ENCODE peak calls at places on chromosomes 2 and 18, in nine cellular contexts. U is neural progenitor cell, A is lower lobe of right lung, H is stomach, C is breast epithelium, X is GM23338, O is cardiac muscle cell, Y is hepatocyte, S is body of pancreas. J is an unnamed sample. For H3K4me1, the result is how much of the 10 kb centered on the place peaks cover.

GRCh38 chr2:84807063-84807485 is 73.8 kb downstream of the TRABD2A start:
- DNase-seq in U (no peak), A (peak), H (peak), C (no peak), X (no peak), O (peak), Y (peak), S (peak), J (peak)

GRCh38 chr2:52862801-52863200 is 904.8 kb upstream of the CHAC2 start:
- DNase-seq in U (no peak), A (no peak), H (no peak), C (no peak), X (no peak), O (no peak), Y (no peak), S (no peak), J (no peak)

GRCh38 chr18:46456691-46457090 is 200.3 kb downstream of the LOXHD1 start:
- DNase-seq in U (no peak), A (no peak), H (no peak), C (no peak), X (no peak), O (no peak), Y (no peak), S (no peak), J (no peak)

GRCh38 chr18:42072407-42072806 is 117.4 kb downstream of the PIK3C3 start:
- DNase-seq in U (no peak), A (no peak), H (no peak), C (no peak), X (peak), O (no peak), Y (no peak), S (no peak), J (no peak)

GRCh38 chr18:8847066-8847755 is 141.9 kb downstream of the MTCL1 start:
- DNase-seq in U (no peak), A (no peak), H (no peak), C (no peak), X (no peak), O (peak), Y (no peak), S (no peak), J (no peak)

GRCh38 chr18:62206593-62206992 is 19.5 kb downstream of the RELCH start:
- DNase-seq in U (no peak), A (no peak), H (no peak), C (no peak), X (no peak), O (no peak), Y (no peak), S (no peak), J (no peak)

GRCh38 chr2:174965992-174966789 is 39.0 kb downstream of the CHN1 start:
- DNase-seq in U (peak), A (no peak), H (no peak), C (no peak), X (no peak), O (peak), Y (no peak), S (no peak), J (no peak)

GRCh38 chr18:22613788-22614187 is 196.1 kb upstream of the CTAGE1 start:
- DNase-seq in U (no peak), A (no peak), H (no peak), C (no peak), X (no peak), O (peak), Y (no peak), S (no peak), J (no peak)

GRCh38 chr2:176911-177310 is 86.9 kb downstream of the SH3YL1 start:
- DNase-seq in U (no peak), A (no peak), H (no peak), C (no peak), X (no peak), O (no peak), Y (no peak), S (no peak), J (no peak)

GRCh38 chr2:3631161-3631850 is 26.7 kb upstream of the ALLC start:
- DNase-seq in U (no peak), A (no peak), H (peak), C (peak), X (no peak), O (no peak), Y (no peak), S (no peak), J (peak)

GRCh38 chr18:41917199-41917598 is 37.8 kb upstream of the PIK3C3 start:
- DNase-seq in U (no peak), A (no peak), H (no peak), C (no peak), X (peak), O (peak), Y (no peak), S (no peak), J (no peak)

GRCh38 chr18:44548291-44549221 is 132.1 kb upstream of the SETBP1 start:
- DNase-seq in U (no peak), A (no peak), H (no peak), C (no peak), X (no peak), O (peak), Y (no peak), S (no peak), J (peak)

GRCh38 chr2:3403587-3404334 is 24.3 kb downstream of the TRAPPC12 start:
- DNase-seq in U (no peak), A (no peak), H (no peak), C (no peak), X (no peak), O (no peak), Y (no peak), S (no peak), J (no peak)

GRCh38 chr2:127630409-127631183 is 15.4 kb upstream of the GPR17 start:
- DNase-seq in U (no peak), A (no peak), H (no peak), C (no peak), X (no peak), O (no peak), Y (no peak), S (no peak), J (no peak)

GRCh38 chr2:105712981-105713596 is 31.6 kb upstream of the NCK2 start:
- DNase-seq in U (no peak), A (no peak), H (no peak), C (no peak), X (no peak), O (peak), Y (peak), S (no peak), J (no peak)

GRCh38 chr2:75035444-75036353 is 77.3 kb downstream of the POLE4 start:
- DNase-seq in U (no peak), A (no peak), H (no peak), C (no peak), X (no peak), O (peak), Y (no peak), S (no peak), J (no peak)

GRCh38 chr2:96665083-96665569 is 22.6 kb downstream of the FER1L5 start:
- DNase-seq in U (no peak), A (peak), H (no peak), C (no peak), X (no peak), O (peak), Y (peak), S (peak), J (peak)

GRCh38 chr18:14914126-14914525 is 166.2 kb downstream of the ANKRD30B start:
- DNase-seq in U (no peak), A (no peak), H (no peak), C (no peak), X (no peak), O (no peak), Y (no peak), S (no peak), J (no peak)

GRCh38 chr18:58195278-58195721 is 151.3 kb downstream of the NEDD4L start:
- DNase-seq in U (peak), A (peak), H (peak), C (peak), X (peak), O (no peak), Y (peak), S (peak), J (peak)

GRCh38 chr2:207330912-207331311 is 165.2 kb upstream of the KLF7 start:
- DNase-seq in U (no peak), A (no peak), H (peak), C (no peak), X (no peak), O (peak), Y (peak), S (peak), J (peak)

GRCh38 chr18:58998421-58999203 is 133.9 kb downstream of the ZNF532 start:
- DNase-seq in U (no peak), A (no peak), H (no peak), C (no peak), X (no peak), O (peak), Y (no peak), S (peak), J (peak)

GRCh38 chr2:43356774-43357173 is 130.4 kb upstream of the ZFP36L2 start:
- DNase-seq in U (no peak), A (no peak), H (no peak), C (no peak), X (no peak), O (no peak), Y (no peak), S (no peak), J (no peak)

GRCh38 chr2:6977786-6978185 is 60.6 kb downstream of the RNF144A start:
- DNase-seq in U (no peak), A (no peak), H (no peak), C (no peak), X (no peak), O (no peak), Y (no peak), S (no peak), J (no peak)

GRCh38 chr2:64704996-64705395 is 51.3 kb upstream of the SERTAD2 start:
- DNase-seq in U (no peak), A (no peak), H (no peak), C (no peak), X (no peak), O (no peak), Y (no peak), S (no peak), J (no peak)

GRCh38 chr2:30230479-30230854 is 867 bp upstream of the LBH start:
- DNase-seq in U (peak), A (no peak), H (no peak), C (no peak), X (peak), O (peak), Y (peak), S (no peak), J (peak)

GRCh38 chr2:127551221-127551930 is 15.9 kb downstream of the MYO7B start:
- DNase-seq in U (no peak), A (no peak), H (no peak), C (no peak), X (no peak), O (no peak), Y (no peak), S (no peak), J (no peak)

GRCh38 chr2:42128731-42129486 is 40.2 kb upstream of the EML4 start:
- DNase-seq in U (no peak), A (no peak), H (no peak), C (no peak), X (no peak), O (peak), Y (no peak), S (no peak), J (no peak)

GRCh38 chr2:101111917-101112771 is 39.0 kb downstream of the TBC1D8 start:
- DNase-seq in U (no peak), A (no peak), H (no peak), C (no peak), X (no peak), O (peak), Y (no peak), S (no peak), J (no peak)

DNA sequence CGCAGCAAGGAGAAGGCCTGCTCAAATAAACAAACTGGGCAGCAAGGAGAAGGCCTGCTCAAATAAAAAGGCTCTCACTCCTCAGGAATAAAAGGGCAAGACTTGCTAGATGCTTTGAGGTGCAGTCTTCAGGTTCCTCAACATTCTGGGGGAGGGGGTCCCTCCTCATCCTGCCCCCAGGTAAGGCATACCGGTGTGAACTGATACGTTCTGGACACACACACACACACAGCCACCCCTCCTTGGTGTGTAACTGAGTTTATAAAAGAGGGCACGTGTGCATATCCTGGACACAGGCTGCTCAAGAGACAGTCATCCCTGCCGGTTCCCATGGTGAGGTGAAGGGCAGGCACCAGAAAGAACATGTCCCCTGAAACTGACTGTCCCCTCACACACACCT is 4.5 kb downstream of the TEX261 start:
- DNase-seq in U (no peak), A (no peak), H (no peak), C (no peak), X (no peak), O (no peak), Y (peak), S (no peak), J (no peak)
- H3K4me1 ChIP-seq in U (under half), A (under half), H (under half), C (under half), X (under half), O (under half), Y (under half), S (under half), J (under half)

GRCh38 chr2:160292225-160292624 is 92.2 kb upstream of the ITGB6 start:
- DNase-seq in U (no peak), A (no peak), H (no peak), C (no peak), X (no peak), O (peak), Y (no peak), S (no peak), J (no peak)
- H3K27ac ChIP-seq in U (no peak), A (peak), H (peak), C (peak), X (peak), O (peak), Y (peak), S (no peak), J (no peak)

GRCh38 chr2:8125741-8126691 is 555.8 kb upstream of the ID2 start:
- DNase-seq in U (no peak), A (no peak), H (no peak), C (no peak), X (no peak), O (peak), Y (peak), S (no peak), J (no peak)
- TF ChIP-seq CTCF in U (no peak), A (no peak), H (no peak), C (no peak), X (no peak), O (no peak), Y (no peak), S (no peak), J (no peak)

GRCh38 chr2:113114224-113114945 is 13.0 kb upstream of the IL1RN start:
- DNase-seq in U (no peak), A (no peak), H (no peak), C (no peak), X (no peak), O (no peak), Y (no peak), S (no peak), J (no peak)
- H3K4me1 ChIP-seq in U (under half), A (under half), H (under half), C (under half), X (under half), O (under half), Y (under half), S (under half), J (under half)

GRCh38 chr2:215900203-215900611 is 113.1 kb downstream of the MREG start:
- DNase-seq in U (no peak), A (peak), H (no peak), C (no peak), X (no peak), O (peak), Y (peak), S (no peak), J (no peak)

GRCh38 chr2:215900865-215901264 is 112.5 kb downstream of the MREG start:
- DNase-seq in U (no peak), A (no peak), H (no peak), C (no peak), X (no peak), O (no peak), Y (no peak), S (no peak), J (no peak)

GRCh38 chr2:215899111-215900074 is 114.0 kb downstream of the MREG start:
- DNase-seq in U (no peak), A (no peak), H (no peak), C (no peak), X (no peak), O (peak), Y (no peak), S (no peak), J (no peak)

GRCh38 chr2:215896921-215897320 is 116.4 kb downstream of the MREG start:
- DNase-seq in U (no peak), A (no peak), H (no peak), C (no peak), X (no peak), O (no peak), Y (no peak), S (no peak), J (no peak)

DNA sequence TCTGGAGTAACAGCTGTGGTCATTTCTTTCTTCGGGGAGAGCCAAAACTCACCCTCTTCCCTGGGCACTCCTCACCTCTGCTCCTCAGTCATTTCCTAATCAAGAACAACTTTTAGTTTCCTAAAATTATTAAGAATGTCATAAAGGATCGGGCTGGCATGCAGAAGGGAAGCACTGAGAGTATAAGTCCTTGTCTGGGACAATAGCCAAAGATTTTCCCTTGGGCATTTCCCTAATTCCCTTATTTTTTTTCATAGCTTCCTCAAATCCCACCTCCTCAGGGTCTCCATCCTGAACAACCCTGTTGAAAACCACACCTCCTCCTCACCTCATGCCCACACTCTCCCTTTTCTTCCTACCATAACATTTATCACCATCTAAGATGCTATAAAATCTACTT is 115.0 kb downstream of the MREG start:
- DNase-seq in U (no peak), A (no peak), H (no peak), C (no peak), X (no peak), O (no peak), Y (no peak), S (no peak), J (no peak)
- H3K27ac ChIP-seq in U (no peak), A (no peak), H (no peak), C (no peak), X (no peak), O (no peak), Y (no peak), S (no peak), J (no peak)

DNA sequence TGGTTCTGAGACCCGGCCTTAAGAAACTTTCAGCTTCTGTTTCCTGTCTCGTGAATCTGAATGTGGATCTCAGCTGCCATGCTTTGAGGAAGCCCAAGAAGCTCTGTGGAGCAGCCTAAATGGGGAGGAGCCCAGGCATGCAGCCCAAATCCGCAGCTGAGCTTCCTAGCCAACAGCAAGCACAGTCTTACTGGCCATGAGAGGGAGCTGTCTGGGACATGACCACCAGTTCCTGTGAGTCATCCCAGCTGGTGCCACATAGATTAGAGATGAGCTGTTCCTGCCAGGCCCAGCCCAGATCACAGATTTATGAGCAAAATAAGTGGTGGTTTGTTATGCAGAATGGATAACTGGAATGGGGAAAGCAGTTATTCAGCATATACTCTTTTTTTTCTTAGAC is 224.4 kb upstream of the APCDD1 start:
- DNase-seq in U (no peak), A (no peak), H (no peak), C (no peak), X (peak), O (peak), Y (peak), S (no peak), J (no peak)
- TF ChIP-seq CTCF in U (no peak), A (no peak), H (no peak), C (no peak), X (peak), O (peak), Y (no peak), S (no peak), J (no peak)

DNA sequence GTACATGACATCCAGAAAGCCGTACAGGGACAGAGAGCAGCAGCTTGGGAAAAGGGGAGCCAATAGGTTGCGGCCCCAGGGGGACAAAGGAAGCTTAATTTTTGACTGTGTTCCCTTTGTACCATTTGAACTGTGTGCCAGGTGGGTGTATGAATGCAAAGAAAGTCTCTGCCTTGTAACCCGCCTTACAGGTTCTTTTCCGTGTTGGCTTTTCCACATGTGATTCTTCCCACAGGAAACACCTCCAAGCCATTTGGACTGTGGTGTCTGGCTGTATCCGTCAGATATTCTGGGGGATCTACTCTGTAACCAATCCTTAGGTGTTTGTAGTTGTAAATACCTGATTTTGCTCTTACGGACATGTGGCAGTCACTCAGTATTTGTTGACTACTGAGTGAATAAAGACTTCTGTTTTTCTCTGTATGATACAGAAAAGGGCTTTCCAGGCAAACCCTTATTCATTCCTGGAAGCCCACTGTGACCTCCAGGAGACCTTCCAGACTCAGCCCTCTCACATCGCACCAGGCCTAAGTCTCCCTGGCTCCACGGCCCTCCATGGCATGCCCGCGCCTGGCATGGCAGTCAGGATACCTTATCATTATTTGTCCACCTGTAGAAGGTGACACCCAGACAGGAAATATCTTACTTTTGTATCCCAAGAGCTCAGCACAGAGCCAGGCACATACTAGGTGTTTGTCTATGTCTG is 1.2 kb downstream of the LRRFIP1 start:
- DNase-seq in U (no peak), A (no peak), H (peak), C (no peak), X (no peak), O (no peak), Y (no peak), S (no peak), J (no peak)
- H3K4me1 ChIP-seq in U (under half), A (under half), H (half or more), C (under half), X (under half), O (under half), Y (under half), S (under half), J (under half)

GRCh38 chr2:141528990-141529389 is 601.8 kb downstream of the LRP1B start:
- DNase-seq in U (no peak), A (no peak), H (no peak), C (no peak), X (no peak), O (no peak), Y (no peak), S (peak), J (no peak)

GRCh38 chr2:141529674-141530073 is 601.1 kb downstream of the LRP1B start:
- DNase-seq in U (no peak), A (no peak), H (no peak), C (no peak), X (no peak), O (no peak), Y (no peak), S (no peak), J (no peak)

GRCh38 chr2:141534671-141535359 is 596.0 kb downstream of the LRP1B start:
- DNase-seq in U (no peak), A (no peak), H (no peak), C (no peak), X (no peak), O (no peak), Y (no peak), S (no peak), J (no peak)
- H3K27ac ChIP-seq in U (no peak), A (no peak), H (no peak), C (no peak), X (no peak), O (peak), Y (no peak), S (no peak), J (no peak)